ENCODE peak calls at places on chromosomes 11 and 22, in eight cellular contexts. H is stomach, U is GM12878, D is Panc1, Q is H1, R is sigmoid colon, V is spleen, S is breast epithelium. X is an unnamed sample.

GRCh38 chr22:49925525-49926128 is 7.2 kb downstream of the CRELD2 start:
- DNase-seq in U (peak; percentile 71), R (no peak), Q (no peak), D (no peak), S (no peak), H (no peak), V (peak; percentile 90), X (no peak)

GRCh38 chr11:1224109-1224485 is 1.2 kb downstream of the MUC5B start:
- DNase-seq in U (no peak), D (no peak), R (peak; percentile 61), H (no peak), V (peak; percentile 47), S (peak; percentile 51), Q (no peak), X (no peak)

GRCh38 chr22:46673205-46673604 is 53.0 kb downstream of the GRAMD4 start:
- DNase-seq in U (no peak), Q (no peak), S (no peak), R (no peak), V (no peak), D (no peak), H (no peak), X (no peak)

GRCh38 chr11:17743808-17744119 is 9.2 kb downstream of the KCNC1 start:
- DNase-seq in R (peak; percentile 28), V (peak; percentile 40), D (no peak), Q (no peak), U (no peak), H (no peak), S (peak; percentile 9), X (no peak)

GRCh38 chr11:78651136-78651775 is 76.6 kb upstream of the NARS2 start:
- DNase-seq in H (no peak), U (no peak), R (no peak), D (no peak), S (no peak), V (no peak), Q (no peak), X (peak; percentile 88)

GRCh38 chr22:39675907-39676306 is 105.4 kb downstream of the CACNA1I start:
- DNase-seq in U (no peak), S (no peak), V (no peak), D (no peak), Q (no peak), H (no peak), R (no peak), X (no peak)

GRCh38 chr11:125062931-125063428 is at the start of gene SLC37A2:
- DNase-seq in U (peak; percentile 62), D (no peak), R (peak; percentile 83), H (peak; percentile 73), S (no peak), V (peak; percentile 93), Q (no peak), X (peak; percentile 92)

GRCh38 chr22:32823024-32823730 is 21.7 kb downstream of the TIMP3 start:
- DNase-seq in U (no peak), R (peak; percentile 62), V (no peak), D (no peak), Q (peak; percentile 59), H (peak; percentile 53), S (no peak), X (no peak)

GRCh38 chr11:130871616-130872015 is 44.7 kb downstream of the SNX19 start:
- DNase-seq in S (no peak), R (no peak), U (no peak), Q (no peak), D (no peak), V (no peak), H (no peak), X (no peak)

GRCh38 chr22:38570841-38571364 is 920 bp upstream of the DMC1 start:
- DNase-seq in S (no peak), Q (no peak), D (no peak), H (peak; percentile 31), R (peak; percentile 77), U (no peak), V (peak; percentile 78), X (no peak)

GRCh38 chr22:35582861-35583670 is 34.1 kb downstream of the MB start:
- DNase-seq in V (peak; percentile 84), H (peak; percentile 67), S (no peak), Q (no peak), U (peak; percentile 7), D (peak; percentile 48), R (peak; percentile 86), X (no peak)

GRCh38 chr22:24106385-24107381 is 74.6 kb upstream of the SUSD2 start:
- DNase-seq in S (no peak), U (peak; percentile 41), V (no peak), H (no peak), D (no peak), Q (no peak), R (no peak), X (no peak)

GRCh38 chr11:86923993-86924766 is 31.0 kb downstream of the FZD4 start:
- DNase-seq in S (no peak), U (no peak), H (no peak), Q (peak; percentile 60), R (no peak), D (no peak), V (no peak), X (no peak)

GRCh38 chr22:27627444-27627833 is 174.1 kb downstream of the MN1 start:
- DNase-seq in R (no peak), U (no peak), S (no peak), Q (no peak), H (no peak), V (no peak), D (no peak), X (no peak)

GRCh38 chr11:22752908-22753310 is 76.7 kb downstream of the SVIP start:
- DNase-seq in R (no peak), S (no peak), Q (no peak), H (no peak), V (no peak), U (no peak), D (no peak), X (no peak)

GRCh38 chr22:42269407-42270177 is 861 bp downstream of the TCF20 start:
- DNase-seq in V (peak; percentile 94), U (no peak), H (peak; percentile 80), Q (no peak), R (peak; percentile 73), S (peak; percentile 67), D (no peak), X (no peak)

GRCh38 chr11:33898957-33899356 is 7.1 kb upstream of the LMO2 start:
- DNase-seq in S (no peak), V (no peak), U (no peak), H (no peak), Q (no peak), D (no peak), R (no peak), X (no peak)

GRCh38 chr11:108697872-108698473 is 33.1 kb downstream of the DDX10 start:
- DNase-seq in V (no peak), R (no peak), D (peak; percentile 64), H (peak; percentile 44), U (peak; percentile 49), Q (no peak), S (no peak), X (no peak)

GRCh38 chr22:49971232-49972162 is 10.9 kb downstream of the PIM3 start:
- DNase-seq in V (peak; percentile 94), U (no peak), H (peak; percentile 93), D (no peak), R (peak; percentile 88), S (peak; percentile 79), Q (no peak), X (no peak)

GRCh38 chr22:39469326-39469680 is 12.5 kb downstream of the MGAT3 start:
- DNase-seq in V (no peak), H (no peak), Q (no peak), S (no peak), R (no peak), D (no peak), U (no peak), X (no peak)

GRCh38 chr11:133977067-133977681 is 20.4 kb upstream of the IGSF9B start:
- DNase-seq in U (peak; percentile 56), R (no peak), Q (no peak), D (no peak), H (no peak), S (no peak), V (no peak), X (no peak)

GRCh38 chr11:27770576-27770975 is 70.3 kb upstream of the BDNF start:
- DNase-seq in Q (no peak), U (no peak), D (no peak), H (no peak), R (no peak), S (no peak), V (no peak), X (no peak)
- TF ChIP-seq POLR2AphosphoS5 in Q (no peak), U (no peak), D (no peak), H (no peak), R (no peak), S (no peak), V (no peak), X (no peak)

GRCh38 chr11:64711944-64712306 is 11.1 kb downstream of the NRXN2 start:
- DNase-seq in U (no peak), V (no peak), D (no peak), H (no peak), S (no peak), R (no peak), Q (no peak), X (no peak)

GRCh38 chr11:64712430-64713030 is 10.5 kb downstream of the NRXN2 start:
- DNase-seq in D (no peak), U (no peak), R (no peak), Q (no peak), S (no peak), V (no peak), H (no peak), X (no peak)

GRCh38 chr11:64713031-64713780 is 9.8 kb downstream of the NRXN2 start:
- DNase-seq in U (no peak), S (peak; percentile 67), R (no peak), H (peak; percentile 46), Q (no peak), V (no peak), D (no peak), X (no peak)

GRCh38 chr11:64714664-64715063 is 8.3 kb downstream of the NRXN2 start:
- DNase-seq in H (no peak), S (no peak), D (no peak), V (no peak), U (no peak), R (no peak), Q (no peak), X (no peak)

GRCh38 chr11:64713781-64714363 is 9.1 kb downstream of the NRXN2 start:
- DNase-seq in Q (no peak), V (no peak), R (no peak), U (no peak), D (no peak), H (no peak), S (no peak), X (no peak)
- H3K4me1 ChIP-seq in Q (peaks cover 12% of the 10 kb centered on the region), V (peaks cover 3% of the 10 kb centered on the region), R (no peaks in the 10 kb centered on the region), U (peaks cover 7% of the 10 kb centered on the region), D (peaks cover 10% of the 10 kb centered on the region), H (peaks cover 21% of the 10 kb centered on the region), S (peaks cover 3% of the 10 kb centered on the region), X (peaks cover 9% of the 10 kb centered on the region)

DNA sequence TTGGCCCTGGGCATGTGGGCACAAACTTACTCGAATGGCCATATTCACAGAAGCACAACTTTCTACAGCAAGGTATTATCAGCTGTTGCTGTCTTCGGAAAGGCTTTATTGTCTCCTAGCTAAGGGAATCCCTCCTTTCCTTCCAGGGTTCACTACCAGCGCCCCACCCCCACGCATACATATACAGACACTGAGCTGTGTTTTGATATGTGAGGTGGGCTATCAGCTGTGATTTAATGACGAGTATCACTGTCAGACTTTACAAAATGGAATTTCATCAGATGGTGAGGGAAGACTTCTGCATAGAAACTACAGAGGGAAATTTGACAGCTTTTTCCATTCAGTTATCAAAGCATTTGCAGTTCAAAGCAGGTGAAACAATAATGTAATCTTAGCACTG is 730.2 kb downstream of the NTM start:
- DNase-seq in S (no peak), R (no peak), V (no peak), H (no peak), D (no peak), Q (no peak), U (no peak), X (no peak)
- TF ChIP-seq POLR2AphosphoS5 in S (no peak), R (no peak), V (no peak), H (no peak), D (no peak), Q (no peak), U (no peak), X (no peak)

GRCh38 chr11:46348986-46349401 is 1.7 kb downstream of the DGKZ start:
- DNase-seq in V (peak; percentile 89), U (no peak), D (no peak), S (no peak), Q (no peak), R (no peak), H (no peak), X (no peak)
- H3K4me1 ChIP-seq in V (peaks cover 54% of the 10 kb centered on the region), U (peaks cover 47% of the 10 kb centered on the region), D (peaks cover 27% of the 10 kb centered on the region), S (peaks cover 26% of the 10 kb centered on the region), Q (peaks cover 18% of the 10 kb centered on the region), R (no peaks in the 10 kb centered on the region), H (peaks cover 39% of the 10 kb centered on the region), X (peaks cover 63% of the 10 kb centered on the region)

X was measured in esophagus muscularis mucosa.